ENCODE peak calls at places on chromosomes 2 and 18, in four cellular contexts. J, E, H and B are unnamed samples.
A peak's percentile ranks its signal among the peaks of the same experiment; 100 is the strongest.

GRCh38 chr2:29108225-29108624 is 7.0 kb upstream of the CLIP4 start:
- DNase-seq in H (no peak), J (peak; percentile 32), E (no peak), B (no peak)

GRCh38 chr18:36901277-36901701 is 72.4 kb downstream of the KIAA1328 start:
- DNase-seq in H (no peak), J (no peak), E (no peak), B (no peak)

GRCh38 chr2:96024336-96025106 is 10.2 kb downstream of the GPAT2 start:
- DNase-seq in H (no peak), J (no peak), E (no peak), B (no peak)

GRCh38 chr2:26922638-26923466 is 47.6 kb upstream of the MAPRE3 start:
- DNase-seq in H (peak; percentile 46), J (peak; percentile 58), E (no peak), B (peak; percentile 22)

GRCh38 chr18:3869848-3870247 is 419.9 kb downstream of the TGIF1 start:
- DNase-seq in H (no peak), E (no peak), J (no peak), B (peak; percentile 33)

GRCh38 chr2:83291083-83291482 is 1168.0 kb downstream of the SUCLG1 start:
- DNase-seq in H (no peak), E (no peak), J (no peak), B (no peak)

GRCh38 chr2:226758886-226759660 is 40.5 kb downstream of the IRS1 start:
- DNase-seq in H (no peak), E (no peak), J (no peak), B (peak; percentile 52)

GRCh38 chr2:170313636-170314348 is 135.8 kb downstream of the MYO3B start:
- DNase-seq in E (no peak), J (no peak), H (no peak), B (no peak)

GRCh38 chr2:213187833-213188532 is 36.6 kb upstream of the IKZF2 start:
- DNase-seq in H (no peak), E (no peak), J (no peak), B (peak; percentile 7)

GRCh38 chr2:96927420-96928171 is 57.7 kb upstream of the SEMA4C start:
- DNase-seq in E (no peak), H (no peak), J (no peak), B (no peak)

GRCh38 chr18:50297621-50298442 is 10.3 kb upstream of the CXXC1 start:
- DNase-seq in J (peak; percentile 87), H (peak; percentile 89), E (peak; percentile 73), B (peak; percentile 30)

GRCh38 chr2:196434217-196434616 is 205.3 kb upstream of the CCDC150 start:
- DNase-seq in J (no peak), H (no peak), E (no peak), B (no peak)

GRCh38 chr18:68803371-68803770 is 5.5 kb downstream of the CCDC102B start:
- DNase-seq in H (no peak), J (peak; percentile 44), E (no peak), B (peak; percentile 95)

GRCh38 chr2:134282638-134283400 is 28.9 kb downstream of the MGAT5 start:
- DNase-seq in H (peak; percentile 85), J (no peak), E (no peak), B (no peak)

GRCh38 chr2:144596074-144596871 is 76.4 kb upstream of the ZEB2 start:
- DNase-seq in J (no peak), H (no peak), E (no peak), B (no peak)

GRCh38 chr2:33129261-33129660 is 182.5 kb downstream of the LTBP1 start:
- DNase-seq in H (no peak), J (no peak), E (no peak), B (no peak)

GRCh38 chr2:8315766-8316165 is 366.1 kb upstream of the ID2 start:
- DNase-seq in J (no peak), E (no peak), H (no peak), B (no peak)

GRCh38 chr18:45852631-45853030 is 27.2 kb downstream of the SIGLEC15 start:
- DNase-seq in E (no peak), H (no peak), J (no peak), B (no peak)

GRCh38 chr2:175234650-175235049 is 53.1 kb upstream of the ATP5MC3 start:
- DNase-seq in J (no peak), H (no peak), E (no peak), B (no peak)

GRCh38 chr2:66789741-66790140 is 354.8 kb downstream of the MEIS1 start:
- DNase-seq in J (no peak), E (no peak), H (no peak), B (no peak)

GRCh38 chr2:39508243-39508642 is 71.2 kb upstream of the MAP4K3 start:
- DNase-seq in H (no peak), J (no peak), E (no peak), B (no peak)

GRCh38 chr2:127154985-127155650 is 48.2 kb upstream of the BIN1 start:
- DNase-seq in E (no peak), J (peak; percentile 38), H (no peak), B (no peak)

GRCh38 chr2:150653351-150653750 is 165.9 kb upstream of the RND3 start:
- DNase-seq in J (no peak), E (no peak), H (no peak), B (no peak)

GRCh38 chr2:235611337-235611736 is 117.5 kb downstream of the AGAP1 start:
- DNase-seq in H (no peak), J (no peak), E (no peak), B (no peak)

GRCh38 chr2:164831180-164831579 is 10.4 kb downstream of the COBLL1 start:
- DNase-seq in H (no peak), E (no peak), J (no peak), B (no peak)

GRCh38 chr18:79918089-79919011 is 33.1 kb downstream of the SLC66A2 start:
- DNase-seq in H (no peak), E (no peak), J (no peak), B (no peak)

GRCh38 chr18:30248061-30248460 is 794.5 kb downstream of the DSC3 start:
- DNase-seq in J (no peak), H (no peak), E (no peak), B (no peak)

GRCh38 chr2:188450740-188451480 is 159.2 kb downstream of the GULP1 start:
- DNase-seq in H (no peak), J (no peak), E (no peak), B (peak; percentile 44)

GRCh38 chr2:72115361-72116080 is 32.1 kb downstream of the CYP26B1 start:
- DNase-seq in E (no peak), J (peak; percentile 43), H (no peak), B (peak; percentile 70)

GRCh38 chr18:28176674-28176932 is 327 bp downstream of the CDH2 start:
- DNase-seq in J (no peak), H (peak; percentile 23), E (peak; percentile 22), B (no peak)

GRCh38 chr18:28174181-28174906 is 2.6 kb downstream of the CDH2 start:
- DNase-seq in H (no peak), J (no peak), E (no peak), B (no peak)

GRCh38 chr18:28175930-28176673 is 828 bp downstream of the CDH2 start:
- DNase-seq in E (peak; percentile 21), J (peak; percentile 20), H (peak; percentile 31), B (no peak)

GRCh38 chr18:28176933-28177827 is at the start of gene CDH2:
- DNase-seq in E (peak; percentile 58), H (peak; percentile 72), J (peak; percentile 92), B (peak; percentile 74)

GRCh38 chr18:28175047-28175929 is 1.6 kb downstream of the CDH2 start:
- DNase-seq in H (no peak), E (peak; percentile 26), J (peak; percentile 53), B (no peak)
- H3K4me3 ChIP-seq in H (peak overlapping the region; percentile 83), E (peak overlapping the region; percentile 39), J (peak overlapping the region; percentile 40), B (peak overlapping the region; percentile 87)

GRCh38 chr2:180847073-180847472 is 133.3 kb upstream of the UBE2E3 start:
- DNase-seq in H (no peak), E (no peak), J (no peak), B (no peak)
- TF ChIP-seq CTCF in H (peak; percentile 7), E (no peak), J (no peak), B (no peak)

GRCh38 chr2:207162319-207162718 is 3.4 kb downstream of the KLF7 start:
- DNase-seq in E (no peak), J (no peak), H (no peak), B (no peak)

GRCh38 chr2:207163053-207163814 is 2.5 kb downstream of the KLF7 start:
- DNase-seq in E (no peak), H (no peak), J (peak; percentile 39), B (peak; percentile 72)

GRCh38 chr2:207161724-207162123 is 4.0 kb downstream of the KLF7 start:
- DNase-seq in J (no peak), H (no peak), E (no peak), B (no peak)

GRCh38 chr2:207160115-207160514 is 5.6 kb downstream of the KLF7 start:
- DNase-seq in H (no peak), J (no peak), E (no peak), B (no peak)

DNA sequence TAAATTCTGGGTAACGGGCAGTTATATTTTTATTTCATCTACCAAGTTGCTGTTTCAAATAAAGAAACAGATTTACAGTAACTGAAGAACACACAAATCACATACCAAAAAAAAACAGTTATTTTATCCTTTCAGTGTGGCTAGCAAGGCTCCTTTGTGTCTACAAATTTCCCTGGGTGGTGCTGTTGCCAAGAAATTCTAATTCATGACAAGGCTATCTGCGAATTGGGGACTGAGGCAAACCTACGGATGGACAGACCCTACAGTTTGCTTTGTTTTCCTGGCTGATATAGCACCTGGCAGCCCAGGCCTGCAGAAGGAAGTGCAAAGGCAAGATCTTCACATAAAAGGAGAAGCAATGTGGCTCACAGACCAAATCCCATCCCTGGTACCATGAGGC is 4.5 kb downstream of the KLF7 start:
- DNase-seq in H (no peak), E (no peak), J (no peak), B (no peak)
- H3K4me3 ChIP-seq in H (no peak overlapping the region), E (no peak overlapping the region), J (no peak overlapping the region), B (no peak overlapping the region)

DNA sequence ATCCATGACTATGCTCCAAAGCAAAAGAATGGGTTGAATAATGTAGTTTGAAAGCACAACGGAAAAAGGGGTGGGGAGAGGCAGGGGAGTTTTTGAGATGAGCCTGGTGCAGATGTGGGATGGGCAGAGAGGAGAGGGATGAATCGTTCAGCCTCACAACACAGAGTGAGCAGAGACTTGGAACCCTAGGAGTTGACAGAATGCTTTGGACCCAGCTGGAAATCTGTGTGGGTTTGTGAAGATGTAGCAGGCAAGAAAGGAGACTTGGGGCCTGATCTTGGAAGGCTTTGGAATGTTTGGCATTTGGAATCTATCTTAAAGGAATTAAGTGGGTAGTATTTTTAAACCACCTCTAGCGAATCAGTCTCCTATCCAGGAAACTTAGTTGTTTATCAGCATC is 66.0 kb upstream of the KCTD1 start:
- DNase-seq in E (no peak), H (no peak), J (no peak), B (no peak)
- TF ChIP-seq CTCF in E (no peak), H (no peak), J (no peak), B (no peak)

DNA sequence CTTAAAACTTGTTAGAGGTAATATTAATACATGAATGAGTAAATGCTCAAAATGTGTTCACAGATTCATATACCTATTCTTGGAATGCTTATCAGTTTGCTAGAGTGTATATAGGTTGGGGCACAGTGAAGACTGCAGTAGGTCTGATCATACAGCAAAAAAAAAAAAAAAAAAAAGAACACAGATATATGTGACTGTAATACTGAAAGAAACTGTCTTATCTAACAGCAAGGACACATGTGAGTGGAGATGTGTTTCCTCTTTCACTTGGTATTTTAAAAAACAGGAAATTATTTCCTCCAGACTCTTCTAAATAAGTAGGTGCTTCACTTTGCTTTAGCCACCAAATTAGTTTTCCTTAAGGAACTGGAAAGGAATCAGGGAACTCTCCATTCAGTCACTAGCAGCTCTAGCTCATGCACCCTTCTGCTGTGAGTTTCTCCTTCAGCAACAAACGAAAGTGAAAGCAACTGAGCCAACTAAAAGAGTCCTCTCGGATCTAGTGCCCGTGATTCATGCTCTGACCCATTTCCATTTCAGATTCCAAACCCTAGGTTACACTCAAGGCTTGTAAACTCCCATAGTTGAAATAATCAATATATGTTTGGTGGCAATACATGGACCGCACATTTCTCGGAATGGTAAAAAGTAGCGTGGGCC is 98.5 kb downstream of the DSEL start:
- DNase-seq in H (peak; percentile 81), E (no peak), J (peak; percentile 42), B (no peak)
- H3K4me3 ChIP-seq in H (peak overlapping the region; percentile 48), E (peak overlapping the region; percentile 8), J (no peak overlapping the region), B (no peak overlapping the region)

GRCh38 chr2:224363281-224363680 is 38.6 kb downstream of the FAM124B start:
- DNase-seq in J (no peak), H (no peak), E (no peak), B (no peak)
- TF ChIP-seq CTCF in J (no peak), H (no peak), E (no peak), B (peak; percentile 9)